ENCODE peak calls at places on chromosomes 11 and 22, in six cellular contexts. H is lower lobe of right lung, K is HFF-Myc, U is breast epithelium, I is heart right ventricle, Z is HCT116. V is an unnamed sample.

GRCh38 chr11:80297808-80298460 is 857.1 kb upstream of the TENM4 start:
- DNase-seq in U (no peak), I (no peak), Z (no peak), H (no peak), K (no peak), V (peak)

GRCh38 chr11:77030834-77031414 is 3.3 kb upstream of the B3GNT6 start:
- DNase-seq in H (no peak), U (no peak), I (no peak), K (no peak), Z (no peak), V (no peak)

GRCh38 chr11:6742260-6742659 is 29.5 kb downstream of the OR2AG2 start:
- DNase-seq in Z (no peak), H (no peak), I (no peak), U (no peak), K (no peak), V (no peak)

GRCh38 chr11:75508051-75508561 is 17.6 kb downstream of the GDPD5 start:
- DNase-seq in U (no peak), K (no peak), I (no peak), Z (no peak), H (no peak), V (no peak)

GRCh38 chr11:952406-953385 is 27.0 kb downstream of the AP2A2 start:
- DNase-seq in I (no peak), Z (no peak), U (no peak), K (no peak), H (no peak), V (no peak)

GRCh38 chr22:45072322-45072903 is 62.6 kb upstream of the PHF21B start:
- DNase-seq in H (no peak), U (no peak), I (no peak), K (peak), Z (peak), V (peak)

GRCh38 chr22:33038131-33038772 is 19.9 kb downstream of the SYN3 start:
- DNase-seq in U (no peak), H (no peak), K (no peak), I (no peak), Z (no peak), V (no peak)

GRCh38 chr22:20581503-20582170 is 74.2 kb downstream of the MED15 start:
- DNase-seq in Z (no peak), K (no peak), U (no peak), H (peak), I (no peak), V (no peak)

GRCh38 chr11:37280194-37280593 is 682.2 kb upstream of the RAG2 start:
- DNase-seq in I (no peak), U (no peak), H (no peak), Z (no peak), K (no peak), V (no peak)

GRCh38 chr11:125464266-125464662 is 31.8 kb downstream of the FEZ1 start:
- DNase-seq in U (no peak), I (no peak), H (no peak), K (no peak), Z (no peak), V (no peak)

GRCh38 chr11:612201-612960 is 3.4 kb downstream of the IRF7 start:
- DNase-seq in U (no peak), H (no peak), Z (peak), I (no peak), K (no peak), V (no peak)

GRCh38 chr11:37409124-37409523 is 811.1 kb upstream of the RAG2 start:
- DNase-seq in K (no peak), U (no peak), I (no peak), Z (no peak), H (no peak), V (peak)

GRCh38 chr11:35139883-35140282 is 912 bp downstream of the CD44 start:
- DNase-seq in U (no peak), I (no peak), Z (no peak), K (no peak), H (no peak), V (no peak)

GRCh38 chr11:20559523-20560300 is 39.7 kb upstream of the SLC6A5 start:
- DNase-seq in Z (no peak), I (no peak), U (no peak), K (no peak), H (no peak), V (no peak)

GRCh38 chr22:37551981-37552380 is 8.3 kb upstream of the CDC42EP1 start:
- DNase-seq in H (no peak), U (no peak), K (no peak), Z (no peak), I (no peak), V (no peak)

GRCh38 chr22:25908755-25909154 is 166.8 kb downstream of the MYO18B start:
- DNase-seq in K (no peak), U (no peak), I (no peak), Z (no peak), H (no peak), V (no peak)

GRCh38 chr11:98568011-98568410 is 452.7 kb upstream of the CNTN5 start:
- DNase-seq in I (no peak), H (no peak), Z (no peak), K (no peak), U (no peak), V (peak)

GRCh38 chr11:98561216-98561615 is 459.5 kb upstream of the CNTN5 start:
- DNase-seq in K (no peak), H (no peak), I (no peak), U (no peak), Z (no peak), V (no peak)

GRCh38 chr11:104443387-104443786 is 279.4 kb upstream of the PDGFD start:
- DNase-seq in Z (no peak), I (no peak), H (no peak), K (no peak), U (no peak), V (peak)

GRCh38 chr11:68338041-68338800 is 25.8 kb downstream of the LRP5 start:
- DNase-seq in U (no peak), Z (no peak), K (no peak), H (peak), I (no peak), V (no peak)

GRCh38 chr11:81449588-81450155 is 1284.0 kb downstream of the FAM181B start:
- DNase-seq in H (no peak), Z (no peak), K (no peak), U (no peak), I (no peak), V (no peak)

GRCh38 chr11:12995211-12995610 is 13.9 kb upstream of the RASSF10 start:
- DNase-seq in Z (no peak), U (no peak), K (no peak), H (no peak), I (no peak), V (peak)

GRCh38 chr22:19741053-19741452 is 17.7 kb downstream of the GP1BB start:
- DNase-seq in U (no peak), K (no peak), Z (no peak), H (no peak), I (no peak), V (no peak)

GRCh38 chr22:39208013-39208680 is 36.6 kb downstream of the PDGFB start:
- DNase-seq in I (no peak), Z (no peak), H (peak), U (no peak), K (no peak), V (no peak)

GRCh38 chr11:57644748-57645715 is 4.7 kb downstream of the YPEL4 start:
- DNase-seq in Z (peak), I (peak), H (peak), K (no peak), U (peak), V (peak)

GRCh38 chr11:61922539-61922938 is 5.2 kb upstream of the RAB3IL1 start:
- DNase-seq in K (peak), H (peak), Z (no peak), I (peak), U (no peak), V (no peak)

GRCh38 chr11:22795914-22796313 is 33.7 kb downstream of the SVIP start:
- DNase-seq in Z (no peak), H (no peak), U (no peak), K (no peak), I (no peak), V (no peak)

GRCh38 chr22:23283591-23284503 is 103.5 kb downstream of the BCR start:
- DNase-seq in Z (no peak), U (no peak), K (no peak), I (no peak), H (no peak), V (no peak)

GRCh38 chr11:35317253-35317652 is 102.1 kb downstream of the SLC1A2 start:
- DNase-seq in I (no peak), U (no peak), H (no peak), Z (no peak), K (no peak), V (no peak)

GRCh38 chr22:27726726-27727449 is 74.7 kb downstream of the MN1 start:
- DNase-seq in Z (no peak), K (peak), U (no peak), I (peak), H (peak), V (no peak)

GRCh38 chr11:102757823-102758549 is 22.4 kb downstream of the MMP10 start:
- DNase-seq in K (no peak), I (no peak), Z (no peak), U (no peak), H (no peak), V (no peak)

GRCh38 chr22:49740242-49740641 is 87.4 kb downstream of the BRD1 start:
- DNase-seq in H (no peak), U (peak), I (no peak), Z (no peak), K (no peak), V (no peak)

GRCh38 chr11:118215262-118215661 is 9.5 kb downstream of the JAML start:
- DNase-seq in Z (no peak), I (no peak), H (no peak), K (no peak), U (no peak), V (no peak)

GRCh38 chr11:65554057-65554818 is 3.9 kb downstream of the LTBP3 start:
- DNase-seq in K (no peak), U (no peak), I (no peak), Z (no peak), H (no peak), V (no peak)

GRCh38 chr11:65556470-65557279 is 1.5 kb downstream of the LTBP3 start:
- DNase-seq in K (no peak), U (no peak), Z (no peak), I (no peak), H (no peak), V (no peak)

GRCh38 chr11:65557280-65558001 is 718 bp downstream of the LTBP3 start:
- DNase-seq in K (no peak), I (peak), H (no peak), Z (no peak), U (no peak), V (no peak)

GRCh38 chr11:65554842-65555395 is 3.2 kb downstream of the LTBP3 start:
- DNase-seq in H (no peak), I (no peak), K (no peak), Z (no peak), U (no peak), V (no peak)

GRCh38 chr11:65555693-65556231 is 2.4 kb downstream of the LTBP3 start:
- DNase-seq in I (peak), U (no peak), K (no peak), H (no peak), Z (peak), V (no peak)
- H3K4me3 ChIP-seq in I (no peak), U (peak), K (peak), H (no peak), Z (peak), V (peak)

GRCh38 chr11:32435511-32435946 is at the start of gene WT1:
- DNase-seq in U (no peak), I (peak), H (no peak), Z (no peak), K (no peak), V (no peak)

GRCh38 chr11:32436751-32437405 is 1.5 kb upstream of the WT1 start:
- DNase-seq in U (no peak), K (no peak), H (no peak), I (no peak), Z (no peak), V (no peak)

GRCh38 chr11:32435152-32435480 is 223 bp downstream of the WT1 start:
- DNase-seq in K (no peak), I (no peak), Z (no peak), U (no peak), H (no peak), V (no peak)

GRCh38 chr11:32437406-32438345 is 2.3 kb upstream of the WT1 start:
- DNase-seq in K (no peak), Z (no peak), I (no peak), H (no peak), U (no peak), V (no peak)

DNA sequence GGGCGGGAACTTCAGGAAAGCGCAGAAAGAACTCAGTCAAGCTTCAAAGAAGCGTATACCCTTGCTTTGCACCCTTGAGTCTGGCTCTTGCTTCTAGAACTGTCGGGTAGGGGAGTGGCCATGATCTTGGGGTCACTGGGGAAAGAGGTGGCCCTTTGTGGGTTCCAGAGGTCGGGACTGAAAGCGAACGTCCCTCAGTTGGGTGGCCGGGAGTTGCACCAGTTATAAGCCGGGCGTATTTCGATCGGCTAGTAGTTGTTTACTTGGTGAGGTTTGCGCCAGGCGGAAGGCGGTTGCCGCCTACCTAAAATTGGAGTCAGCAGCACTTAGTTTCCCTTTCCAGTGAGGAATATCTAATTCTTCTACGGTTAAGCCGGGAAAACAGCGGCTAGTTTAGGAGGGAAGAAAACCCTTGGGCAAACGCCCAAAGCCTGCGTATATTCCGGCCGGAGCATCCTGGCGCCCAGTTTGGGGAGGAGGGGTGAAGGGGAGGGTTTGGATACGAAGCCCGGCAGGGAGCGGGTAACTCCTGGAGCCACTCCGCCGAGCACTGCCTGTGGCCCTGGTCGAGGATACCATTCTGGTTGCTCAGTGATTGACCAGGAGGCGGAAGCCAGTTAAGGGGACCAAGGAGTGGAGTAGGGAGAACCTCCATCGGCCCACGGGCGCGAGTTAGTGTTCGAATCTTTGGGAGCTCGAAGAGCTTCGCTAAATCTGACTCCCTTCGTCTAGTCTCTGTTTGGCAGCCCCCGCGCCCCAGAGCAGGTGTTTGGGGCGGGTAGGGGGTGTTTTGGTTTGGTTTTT is 810 bp upstream of the WT1 start:
- DNase-seq in Z (no peak), U (no peak), I (no peak), H (no peak), K (no peak), V (no peak)
- H3K4me3 ChIP-seq in Z (no peak), U (peak), I (peak), H (peak), K (no peak), V (no peak)

GRCh38 chr11:11167806-11168205 is 185.2 kb downstream of the CSNK2A3 start:
- DNase-seq in H (no peak), Z (no peak), U (no peak), K (no peak), I (no peak), V (no peak)
- H3K4me3 ChIP-seq in H (no peak), Z (no peak), U (no peak), K (no peak), I (no peak), V (no peak)

GRCh38 chr11:9831122-9831521 is 167.2 kb downstream of the SWAP70 start:
- DNase-seq in U (no peak), I (no peak), Z (no peak), H (no peak), K (no peak), V (no peak)
- H3K4me3 ChIP-seq in U (no peak), I (no peak), Z (no peak), H (no peak), K (no peak), V (no peak)

DNA sequence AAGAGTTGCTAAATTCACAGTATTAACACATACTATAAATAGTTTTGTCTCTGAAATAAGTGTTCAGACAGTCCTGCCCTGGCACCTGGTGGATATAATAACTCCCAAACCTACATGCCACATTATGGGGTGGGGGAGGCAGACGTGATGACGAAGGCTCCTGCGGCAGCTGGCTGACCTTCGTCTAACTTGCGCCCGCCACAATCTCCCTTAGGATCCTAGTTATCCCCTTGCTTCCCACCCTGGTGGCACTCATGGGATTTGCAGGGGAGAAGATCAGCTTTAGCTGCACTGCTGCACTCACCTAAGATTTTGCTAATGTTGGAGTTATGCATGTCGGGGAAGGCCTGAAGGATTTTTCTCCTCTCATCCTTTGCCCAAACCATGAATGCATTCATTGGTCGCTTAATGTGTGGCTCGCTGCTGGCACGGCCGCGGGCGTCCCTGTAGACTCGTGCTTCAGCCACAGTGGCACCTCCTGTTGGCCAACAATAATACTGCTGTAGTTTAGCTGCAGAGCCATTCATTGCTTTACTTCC is 367.6 kb downstream of the SOX6 start:
- DNase-seq in U (no peak), H (no peak), I (peak), Z (peak), K (no peak), V (no peak)
- H3K4me3 ChIP-seq in U (no peak), H (no peak), I (no peak), Z (no peak), K (no peak), V (no peak)

GRCh38 chr11:64000026-64000739 is 13.9 kb downstream of the OTUB1 start:
- DNase-seq in Z (no peak), K (no peak), U (peak), H (peak), I (peak), V (peak)
- H3K4me3 ChIP-seq in Z (no peak), K (no peak), U (peak), H (peak), I (peak), V (peak)

GRCh38 chr11:106329273-106330018 is 252.0 kb downstream of the AASDHPPT start:
- DNase-seq in U (no peak), Z (no peak), I (no peak), H (no peak), K (no peak), V (no peak)

GRCh38 chr11:106326087-106326486 is 248.6 kb downstream of the AASDHPPT start:
- DNase-seq in Z (no peak), U (no peak), I (no peak), H (no peak), K (no peak), V (no peak)

GRCh38 chr11:106331163-106331562 is 253.7 kb downstream of the AASDHPPT start:
- DNase-seq in I (no peak), Z (no peak), H (no peak), U (no peak), K (no peak), V (no peak)

GRCh38 chr11:106322111-106322510 is 244.6 kb downstream of the AASDHPPT start:
- DNase-seq in I (no peak), H (no peak), K (no peak), Z (no peak), U (no peak), V (no peak)

GRCh38 chr11:106327134-106327533 is 249.7 kb downstream of the AASDHPPT start:
- DNase-seq in Z (no peak), K (no peak), U (no peak), I (no peak), H (no peak), V (no peak)
- H3K4me3 ChIP-seq in Z (no peak), K (no peak), U (no peak), I (no peak), H (no peak), V (no peak)

V was measured in astrocyte of the cerebellum.